ENCODE peak calls at places on chromosomes 5 and 9, in eight cellular contexts. G is substantia nigra; H is Kasumi-1; U is HuH-7.5; T is activated naive CD4-positive, alpha-beta T cell treated with anti-CD3 and anti-CD28 coated beads for 36 hours; N is nephron progenitor cell; M is stimulated activated CD4-positive, alpha-beta T cell treated with anti-CD3 and anti-CD28 coated beads, Interleukin-12 subunit alpha, Interleukin-12 subunit beta, amount 100 ng/mL, for 4 hours; I is AG09309. J is an unnamed sample.

GRCh38 chr9:115997923-115998322 is 155.7 kb upstream of the PAPPA start:
- DNase-seq in G (no peak), H (no peak), U (no peak), T (no peak), N (no peak), M (no peak), I (peak; percentile 77), J (no peak)

GRCh38 chr5:80990527-80990926 is 30.4 kb downstream of the RASGRF2 start:
- DNase-seq in G (no peak), H (no peak), U (no peak), T (no peak), N (no peak), M (no peak), I (no peak), J (no peak)

GRCh38 chr5:61322738-61323429 is 9.2 kb upstream of the ZSWIM6 start:
- DNase-seq in G (no peak), H (no peak), U (no peak), T (no peak), N (no peak), M (no peak), I (no peak), J (no peak)

GRCh38 chr5:127439544-127440096 is 77.8 kb upstream of the PRRC1 start:
- DNase-seq in G (no peak), H (no peak), U (no peak), T (no peak), N (no peak), M (no peak), I (no peak), J (no peak)

GRCh38 chr5:79133121-79133656 is 21.6 kb downstream of the BHMT start:
- DNase-seq in G (no peak), H (peak; percentile 72), U (no peak), T (no peak), N (no peak), M (no peak), I (no peak), J (no peak)

GRCh38 chr5:135216072-135216812 is 182.2 kb upstream of the PITX1 start:
- DNase-seq in G (no peak), H (no peak), U (no peak), T (no peak), N (no peak), M (no peak), I (no peak), J (no peak)

GRCh38 chr9:126722922-126723806 is 81.7 kb upstream of the ZBTB43 start:
- DNase-seq in G (no peak), H (peak; percentile 8), U (no peak), T (peak; percentile 80), N (peak; percentile 70), M (peak; percentile 69), I (no peak), J (no peak)

GRCh38 chr5:132190161-132190817 is 37.4 kb downstream of the P4HA2 start:
- DNase-seq in G (no peak), H (peak; percentile 93), U (peak; percentile 73), T (no peak), N (peak; percentile 28), M (no peak), I (peak; percentile 52), J (no peak)

GRCh38 chr5:31492824-31493223 is 39.1 kb downstream of the DROSHA start:
- DNase-seq in G (no peak), H (no peak), U (no peak), T (no peak), N (no peak), M (no peak), I (no peak), J (no peak)

GRCh38 chr5:180127682-180128670 is 56.4 kb upstream of the RNF130 start:
- DNase-seq in G (no peak), H (no peak), U (peak; percentile 7), T (no peak), N (peak; percentile 30), M (no peak), I (no peak), J (no peak)

GRCh38 chr9:29514336-29514735 is 1941.1 kb upstream of the C9orf72 start:
- DNase-seq in G (peak; percentile 38), H (no peak), U (no peak), T (no peak), N (peak; percentile 6), M (no peak), I (no peak), J (peak; percentile 61)

GRCh38 chr5:125657936-125658335 is 765.3 kb upstream of the GRAMD2B start:
- DNase-seq in G (no peak), H (no peak), U (no peak), T (no peak), N (no peak), M (no peak), I (no peak), J (peak; percentile 44)

GRCh38 chr9:94135222-94135621 is 51.0 kb downstream of the PTPDC1 start:
- DNase-seq in G (no peak), H (no peak), U (no peak), T (no peak), N (no peak), M (no peak), I (peak; percentile 67), J (no peak)

GRCh38 chr9:134671341-134672113 is 29.9 kb downstream of the COL5A1 start:
- DNase-seq in G (no peak), H (no peak), U (no peak), T (no peak), N (no peak), M (no peak), I (no peak), J (no peak)

GRCh38 chr9:129880654-129881546 is 45.6 kb downstream of the USP20 start:
- DNase-seq in G (no peak), H (no peak), U (no peak), T (no peak), N (no peak), M (no peak), I (no peak), J (no peak)

GRCh38 chr9:120099064-120099463 is 480.9 kb downstream of the CDK5RAP2 start:
- DNase-seq in G (no peak), H (no peak), U (no peak), T (no peak), N (no peak), M (no peak), I (no peak), J (no peak)

GRCh38 chr5:124372457-124372856 is 374.0 kb downstream of the ZNF608 start:
- DNase-seq in G (no peak), H (no peak), U (no peak), T (no peak), N (no peak), M (no peak), I (no peak), J (no peak)

GRCh38 chr9:638152-638551 is 203.3 kb upstream of the DMRT1 start:
- DNase-seq in G (no peak), H (no peak), U (no peak), T (peak; percentile 36), N (no peak), M (no peak), I (no peak), J (no peak)